ENCODE peak calls at places on chromosomes 16 and 17, in six cellular contexts. I is stomach, B is cardiac muscle cell, E is psoas muscle, Z is body of pancreas, U is brain microvascular endothelial cell. S is an unnamed sample.

GRCh38 chr16:86952769-86953168 is 364.4 kb downstream of the C16orf95 start:
- DNase-seq in U (no peak), I (no peak), E (no peak), Z (no peak), B (no peak), S (no peak)

GRCh38 chr17:41307647-41308046 is 1.5 kb downstream of the KRTAP16-1 start:
- DNase-seq in E (no peak), B (no peak), U (peak; percentile 52), I (no peak), Z (no peak), S (no peak)

GRCh38 chr16:19853132-19853972 is 31.3 kb downstream of the GPRC5B start:
- DNase-seq in I (no peak), B (no peak), Z (no peak), E (no peak), U (no peak), S (no peak)

GRCh38 chr16:24689128-24689527 is 40.3 kb upstream of the TNRC6A start:
- DNase-seq in E (peak; percentile 19), Z (peak; percentile 26), U (no peak), I (no peak), B (peak; percentile 72), S (peak; percentile 12)

GRCh38 chr17:78818152-78818846 is 22.3 kb downstream of the USP36 start:
- DNase-seq in E (no peak), Z (no peak), U (no peak), B (no peak), I (no peak), S (no peak)

GRCh38 chr17:49180998-49181635 is 29.3 kb downstream of the GNGT2 start:
- DNase-seq in E (no peak), Z (no peak), I (no peak), B (no peak), U (no peak), S (no peak)

GRCh38 chr17:75932852-75933251 is 8.0 kb downstream of the FBF1 start:
- DNase-seq in Z (no peak), U (no peak), E (no peak), B (no peak), I (no peak), S (no peak)

GRCh38 chr17:51901242-51901641 is 257.3 kb downstream of the CA10 start:
- DNase-seq in Z (no peak), E (no peak), B (no peak), I (no peak), U (no peak), S (no peak)

GRCh38 chr16:86240716-86241363 is 269.5 kb upstream of the FOXF1 start:
- DNase-seq in E (no peak), I (no peak), Z (no peak), B (no peak), U (no peak), S (no peak)

GRCh38 chr16:72415379-72415778 is 243.4 kb upstream of the PMFBP1 start:
- DNase-seq in E (no peak), B (no peak), I (no peak), U (no peak), Z (no peak), S (no peak)

GRCh38 chr17:48575673-48576478 is 2.3 kb downstream of the HOXB4 start:
- DNase-seq in E (no peak), Z (no peak), U (no peak), I (no peak), B (no peak), S (no peak)

GRCh38 chr16:48564544-48565444 is 45.2 kb downstream of the N4BP1 start:
- DNase-seq in E (no peak), I (no peak), B (no peak), U (no peak), Z (no peak), S (no peak)

GRCh38 chr16:8632675-8633182 is 11.2 kb downstream of the METTL22 start:
- DNase-seq in E (peak; percentile 29), I (no peak), B (no peak), Z (no peak), U (no peak), S (no peak)

GRCh38 chr16:78515421-78515820 is 416.0 kb downstream of the WWOX start:
- DNase-seq in E (no peak), I (no peak), U (no peak), B (no peak), Z (no peak), S (peak; percentile 19)

GRCh38 chr16:56199164-56199563 is 7.9 kb downstream of the GNAO1 start:
- DNase-seq in U (no peak), Z (no peak), E (no peak), B (no peak), I (no peak), S (no peak)

GRCh38 chr17:82424001-82424862 is 5.8 kb upstream of the OGFOD3 start:
- DNase-seq in U (peak; percentile 23), Z (peak; percentile 54), B (peak; percentile 60), I (peak; percentile 45), E (no peak), S (peak; percentile 41)

GRCh38 chr16:86077243-86077940 is 178.4 kb downstream of the IRF8 start:
- DNase-seq in E (no peak), Z (no peak), U (no peak), B (no peak), I (no peak), S (no peak)

GRCh38 chr17:77383613-77384608 is 243.1 kb downstream of the SEC14L1 start:
- DNase-seq in U (no peak), E (peak; percentile 74), Z (peak; percentile 73), I (peak; percentile 77), B (no peak), S (no peak)
- H3K4me3 ChIP-seq in U (no peak overlapping the region), E (no peak overlapping the region), Z (no peak overlapping the region), I (no peak overlapping the region), B (no peak overlapping the region), S (no peak overlapping the region)

GRCh38 chr17:4440690-4441686 is 7.2 kb downstream of the SPNS3 start:
- DNase-seq in B (peak; percentile 74), I (peak; percentile 51), Z (peak; percentile 35), U (no peak), E (no peak), S (peak; percentile 32)

GRCh38 chr17:4440021-4440420 is 6.3 kb downstream of the SPNS3 start:
- DNase-seq in I (no peak), Z (no peak), U (no peak), E (no peak), B (no peak), S (no peak)

GRCh38 chr17:4436846-4437245 is 3.1 kb downstream of the SPNS3 start:
- DNase-seq in B (no peak), E (no peak), U (no peak), Z (no peak), I (no peak), S (no peak)

GRCh38 chr17:4436381-4436780 is 2.6 kb downstream of the SPNS3 start:
- DNase-seq in Z (no peak), E (no peak), I (no peak), B (no peak), U (no peak), S (no peak)

GRCh38 chr17:4438162-4438944 is 4.6 kb downstream of the SPNS3 start:
- DNase-seq in U (no peak), E (no peak), I (no peak), B (no peak), Z (no peak), S (no peak)
- H3K4me3 ChIP-seq in U (no peak overlapping the region), E (no peak overlapping the region), I (no peak overlapping the region), B (no peak overlapping the region), Z (no peak overlapping the region), S (no peak overlapping the region)

DNA sequence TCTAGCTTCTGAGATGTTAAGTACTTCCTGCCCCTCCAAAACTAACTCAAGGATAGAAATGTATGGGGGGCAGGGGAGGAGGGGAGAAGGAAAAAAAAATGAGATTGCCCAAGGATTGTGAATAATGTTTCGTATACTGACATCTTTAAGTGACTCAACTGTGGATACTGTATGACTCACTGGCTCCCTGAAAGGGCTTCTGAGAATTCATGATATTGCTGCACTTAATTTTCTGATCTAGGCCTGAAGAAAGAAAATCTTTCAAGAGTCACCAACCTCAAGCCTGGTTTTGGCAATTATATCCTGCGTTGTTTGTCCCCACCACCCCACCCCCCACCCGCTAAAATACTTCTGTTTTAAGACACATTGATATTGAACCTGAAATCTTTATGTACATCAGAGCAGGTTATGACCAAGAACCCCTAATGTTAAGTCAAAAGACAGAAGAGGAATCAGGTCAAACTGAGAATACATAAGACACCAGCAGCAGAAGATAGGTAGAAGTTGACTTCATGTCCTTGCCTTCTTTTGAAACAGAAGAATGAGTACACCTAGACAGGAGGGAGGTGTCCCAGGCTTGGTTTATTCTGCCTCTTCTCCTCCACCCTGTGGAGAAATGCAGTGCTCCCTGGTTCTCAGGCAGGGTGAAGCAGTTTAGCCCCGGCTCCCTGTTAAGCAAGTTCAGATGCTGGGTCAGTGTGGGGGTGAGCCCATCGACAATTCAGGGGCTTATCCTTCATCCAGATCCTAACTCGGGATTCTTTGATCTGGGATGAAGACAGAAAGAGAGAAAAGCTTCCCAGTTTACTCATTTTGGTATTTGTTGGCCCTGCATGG is 3.3 kb upstream of the FBXL20 start:
- DNase-seq in I (no peak), Z (no peak), U (peak; percentile 84), E (no peak), B (peak; percentile 85), S (no peak)
- H3K4me3 ChIP-seq in I (no peak overlapping the region), Z (no peak overlapping the region), U (no peak overlapping the region), E (no peak overlapping the region), B (no peak overlapping the region), S (no peak overlapping the region)

GRCh38 chr17:17783121-17783824 is 53.5 kb downstream of the SREBF1 start:
- DNase-seq in B (peak; percentile 47), U (no peak), I (peak; percentile 88), Z (peak; percentile 86), E (peak; percentile 76), S (peak; percentile 32)

GRCh38 chr17:17783825-17784598 is 52.8 kb downstream of the SREBF1 start:
- DNase-seq in Z (peak; percentile 60), E (peak; percentile 49), I (peak; percentile 61), B (peak; percentile 81), U (no peak), S (peak; percentile 23)

GRCh38 chr17:17782425-17783120 is 54.2 kb downstream of the SREBF1 start:
- DNase-seq in B (peak; percentile 20), E (peak; percentile 42), U (no peak), I (peak; percentile 46), Z (peak; percentile 53), S (peak; percentile 6)

GRCh38 chr17:17785407-17785806 is 51.4 kb downstream of the SREBF1 start:
- DNase-seq in B (no peak), Z (peak; percentile 64), E (peak; percentile 17), U (no peak), I (no peak), S (no peak)

DNA sequence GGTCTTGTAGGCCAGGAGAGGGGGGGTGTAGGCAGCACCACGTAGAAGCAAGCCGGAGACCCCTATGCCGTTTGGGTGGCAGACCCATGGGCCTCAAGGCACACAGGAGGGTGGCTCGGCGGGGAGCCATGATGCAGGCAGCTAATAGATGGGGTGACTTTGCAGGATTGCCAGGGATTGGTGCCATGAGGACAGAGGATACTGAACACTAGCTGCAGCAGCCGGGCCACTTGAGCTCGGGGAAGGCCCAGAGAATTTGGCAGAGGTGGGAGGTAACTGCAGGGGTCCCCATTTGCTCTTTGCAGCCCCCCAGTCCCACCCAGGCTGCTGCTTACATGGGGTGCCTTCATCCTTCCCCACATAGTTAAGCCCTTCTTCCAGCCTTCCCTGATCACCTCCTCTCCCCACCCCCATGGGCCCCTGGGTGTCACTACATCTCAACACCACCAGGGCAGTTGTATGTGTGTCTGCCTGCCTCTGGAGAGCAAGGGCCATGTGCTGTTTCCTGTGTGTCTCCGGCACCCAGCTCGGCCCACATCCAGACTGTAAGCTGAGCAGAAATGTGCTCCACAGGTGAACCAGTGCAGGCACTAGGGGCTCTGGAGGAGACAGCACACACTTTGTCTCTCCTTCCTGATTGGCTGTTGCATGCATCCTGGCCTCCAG is 52.1 kb downstream of the SREBF1 start:
- DNase-seq in Z (peak; percentile 49), B (no peak), U (peak; percentile 12), I (peak; percentile 43), E (peak; percentile 27), S (no peak)
- H3K4me3 ChIP-seq in Z (no peak overlapping the region), B (peak overlapping the region; percentile 42), U (no peak overlapping the region), I (no peak overlapping the region), E (peak overlapping the region; percentile 72), S (no peak overlapping the region)

S was measured in small intestine.